ENCODE peak calls at places on chromosome 7, in ten cellular contexts. P is tibial nerve; L is psoas muscle; J is bronchial epithelial cell; V is dorsolateral prefrontal cortex; O is IMR-90; Q is A549; N is astrocyte; T is CD8-positive, alpha-beta T cell; K is choroid plexus epithelial cell. A is an unnamed sample.

GRCh38 chr7:130910949-130911944 is 177.2 kb upstream of the KLF14 start:
- DNase-seq in P (no peak), L (no peak), J (peak; percentile 75), V (no peak), O (peak; percentile 63), Q (no peak), N (peak; percentile 73), T (peak; percentile 27), K (peak; percentile 81), A (no peak)

GRCh38 chr7:64879800-64880199 is 23.3 kb upstream of the ZNF273 start:
- DNase-seq in P (no peak), L (no peak), J (no peak), V (no peak), O (no peak), Q (no peak), N (no peak), T (peak; percentile 45), K (no peak), A (no peak)

GRCh38 chr7:55657654-55658053 is 85.4 kb upstream of the VOPP1 start:
- DNase-seq in P (no peak), L (no peak), J (no peak), V (no peak), O (no peak), Q (no peak), N (no peak), T (no peak), K (no peak), A (no peak)

GRCh38 chr7:92448185-92448747 is 984 bp downstream of the GATAD1 start:
- DNase-seq in P (peak; percentile 26), L (peak; percentile 30), J (peak; percentile 81), V (peak; percentile 23), O (peak; percentile 46), Q (peak; percentile 42), N (peak; percentile 52), T (peak; percentile 72), K (peak; percentile 71), A (no peak)

GRCh38 chr7:80583901-80584300 is 54.5 kb upstream of the CD36 start:
- DNase-seq in P (no peak), L (peak; percentile 21), J (peak; percentile 63), V (no peak), O (peak; percentile 33), Q (no peak), N (no peak), T (no peak), K (peak; percentile 69), A (no peak)

GRCh38 chr7:102433319-102434038 is at the start of gene ORAI2:
- DNase-seq in P (peak; percentile 50), L (peak; percentile 83), J (no peak), V (peak; percentile 85), O (peak; percentile 59), Q (peak; percentile 81), N (peak; percentile 27), T (peak; percentile 89), K (peak; percentile 64), A (peak; percentile 77)

GRCh38 chr7:15607541-15608210 is 45.9 kb upstream of the AGMO start:
- DNase-seq in P (no peak), L (no peak), J (no peak), V (no peak), O (no peak), Q (no peak), N (no peak), T (no peak), K (no peak), A (no peak)

GRCh38 chr7:83467493-83467892 is 181.4 kb downstream of the SEMA3E start:
- DNase-seq in P (no peak), L (no peak), J (no peak), V (no peak), O (no peak), Q (no peak), N (no peak), T (no peak), K (no peak), A (no peak)

GRCh38 chr7:139855498-139856270 is 26.6 kb downstream of the TBXAS1 start:
- DNase-seq in P (no peak), L (no peak), J (no peak), V (no peak), O (no peak), Q (no peak), N (no peak), T (peak; percentile 51), K (peak; percentile 30), A (no peak)

GRCh38 chr7:137848095-137848494 is 1.3 kb upstream of the DGKI start:
- DNase-seq in P (no peak), L (no peak), J (no peak), V (no peak), O (no peak), Q (no peak), N (no peak), T (no peak), K (no peak), A (no peak)

GRCh38 chr7:128835790-128836641 is 5.8 kb downstream of the FLNC start:
- DNase-seq in P (no peak), L (peak; percentile 65), J (no peak), V (no peak), O (peak; percentile 66), Q (no peak), N (peak; percentile 69), T (no peak), K (peak; percentile 19), A (no peak)

GRCh38 chr7:23357190-23358093 is 58.3 kb downstream of the MALSU1 start:
- DNase-seq in P (no peak), L (no peak), J (peak; percentile 92), V (no peak), O (peak; percentile 56), Q (peak; percentile 87), N (peak; percentile 57), T (no peak), K (peak; percentile 77), A (no peak)

GRCh38 chr7:83849135-83849534 is 200.2 kb upstream of the SEMA3E start:
- DNase-seq in P (no peak), L (no peak), J (no peak), V (no peak), O (no peak), Q (no peak), N (peak; percentile 10), T (no peak), K (no peak), A (no peak)

GRCh38 chr7:110790992-110791391 is 299.9 kb upstream of the LRRN3 start:
- DNase-seq in P (no peak), L (no peak), J (no peak), V (no peak), O (peak; percentile 40), Q (no peak), N (peak; percentile 4), T (no peak), K (no peak), A (no peak)

GRCh38 chr7:149683191-149683590 is 90.2 kb downstream of the ZNF467 start:
- DNase-seq in P (no peak), L (no peak), J (no peak), V (no peak), O (no peak), Q (no peak), N (no peak), T (no peak), K (no peak), A (no peak)

GRCh38 chr7:149683898-149684297 is 89.5 kb downstream of the ZNF467 start:
- DNase-seq in P (no peak), L (no peak), J (no peak), V (no peak), O (no peak), Q (no peak), N (no peak), T (no peak), K (no peak), A (no peak)

GRCh38 chr7:149685455-149685854 is 87.9 kb downstream of the ZNF467 start:
- DNase-seq in P (no peak), L (no peak), J (peak; percentile 27), V (no peak), O (no peak), Q (no peak), N (no peak), T (no peak), K (peak; percentile 13), A (no peak)

GRCh38 chr7:149686449-149686848 is 86.9 kb downstream of the ZNF467 start:
- DNase-seq in P (no peak), L (no peak), J (no peak), V (no peak), O (no peak), Q (no peak), N (no peak), T (no peak), K (no peak), A (no peak)

GRCh38 chr7:149686001-149686400 is 87.4 kb downstream of the ZNF467 start:
- DNase-seq in P (no peak), L (no peak), J (no peak), V (no peak), O (peak; percentile 62), Q (no peak), N (peak; percentile 68), T (no peak), K (peak; percentile 68), A (no peak)
- TF ChIP-seq CTCF in P (no peak), L (no peak), J (no peak), V (no peak), O (no peak), Q (no peak), N (no peak), T (no peak), K (no peak), A (no peak)

DNA sequence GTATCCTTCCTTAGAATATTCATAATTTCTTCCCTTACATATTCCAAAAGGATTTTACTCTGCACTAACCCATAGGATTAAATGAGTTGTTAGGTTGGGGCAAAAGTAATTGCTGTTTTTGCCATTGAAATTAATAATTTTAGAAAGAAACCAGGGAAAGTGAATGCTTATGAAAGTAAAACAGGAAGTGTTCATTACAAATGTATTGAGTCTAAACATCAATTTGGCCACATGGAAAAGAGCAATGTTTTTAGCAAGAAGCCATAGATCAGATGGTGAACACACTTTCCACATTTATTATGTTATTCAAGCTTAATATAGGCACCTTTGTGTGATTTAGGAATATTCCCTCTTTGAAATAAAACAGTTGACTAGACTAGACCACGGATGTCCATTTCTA is 102.9 kb downstream of the SUGCT start:
- DNase-seq in P (no peak), L (no peak), J (no peak), V (no peak), O (no peak), Q (no peak), N (no peak), T (no peak), K (no peak), A (no peak)
- TF ChIP-seq CTCF in P (no peak), L (no peak), J (no peak), V (no peak), O (no peak), Q (no peak), N (no peak), T (no peak), K (no peak), A (no peak)

DNA sequence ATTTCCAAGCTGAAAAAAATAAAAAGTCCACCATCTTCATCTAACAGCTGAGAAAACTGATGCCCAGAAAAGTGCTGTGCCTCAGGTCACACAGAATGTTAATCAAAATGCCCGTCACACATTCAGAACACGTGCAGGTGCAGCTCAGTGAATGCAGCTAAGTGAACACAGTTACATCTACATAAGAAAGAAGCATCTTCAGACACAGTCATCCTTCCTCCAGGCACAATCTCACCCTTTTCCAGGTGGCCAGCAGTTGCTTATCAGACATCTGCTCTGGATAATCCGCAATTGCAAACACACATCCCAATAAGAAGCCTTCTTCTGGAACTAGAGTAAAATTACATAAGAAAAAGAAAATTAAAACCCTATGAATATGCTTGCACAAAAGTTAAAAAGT is 35.3 kb downstream of the PAXIP1 start:
- DNase-seq in P (no peak), L (no peak), J (no peak), V (no peak), O (no peak), Q (no peak), N (no peak), T (no peak), K (no peak), A (no peak)
- TF ChIP-seq CTCF in P (no peak), L (no peak), J (no peak), V (no peak), O (no peak), Q (no peak), N (no peak), T (no peak), K (no peak), A (no peak)

GRCh38 chr7:57425969-57426628 is 23.9 kb upstream of the ZNF716 start:
- DNase-seq in P (no peak), L (no peak), J (no peak), V (no peak), O (no peak), Q (no peak), N (no peak), T (no peak), K (no peak), A (no peak)
- TF ChIP-seq CTCF in P (no peak), L (peak; percentile 40), J (peak; percentile 7), V (peak; percentile 33), O (no peak), Q (no peak), N (no peak), T (peak; percentile 22), K (peak; percentile 17), A (no peak)